ENCODE peak calls at places on chromosomes 3 and 15, in seven cellular contexts. A, E, R, Y, B, V and M are unnamed samples.

GRCh38 chr3:27696906-27697305 is 25.2 kb downstream of the EOMES start:
- DNase-seq in A (peak), E (no peak), R (no peak), Y (no peak), B (no peak), V (no peak), M (peak)

GRCh38 chr3:47594792-47595191 is 16.1 kb upstream of the CSPG5 start:
- DNase-seq in A (peak), E (no peak), R (no peak), Y (no peak), B (no peak), V (no peak), M (peak)

GRCh38 chr3:106821801-106822200 is 555.4 kb upstream of the CCDC54 start:
- DNase-seq in A (no peak), E (no peak), R (no peak), Y (no peak), B (no peak), V (no peak), M (no peak)

GRCh38 chr3:30779686-30780287 is 114.7 kb downstream of the GADL1 start:
- DNase-seq in A (peak), E (peak), R (no peak), Y (no peak), B (no peak), V (peak), M (peak)

GRCh38 chr3:105401691-105402149 is 35.0 kb downstream of the ALCAM start:
- DNase-seq in A (peak), E (no peak), R (no peak), Y (no peak), B (no peak), V (no peak), M (peak)

GRCh38 chr3:172068977-172069376 is 29.6 kb downstream of the FNDC3B start:
- DNase-seq in A (no peak), E (no peak), R (no peak), Y (no peak), B (no peak), V (no peak), M (no peak)

GRCh38 chr3:42500909-42501308 is 1.5 kb upstream of the VIPR1 start:
- DNase-seq in A (no peak), E (no peak), R (no peak), Y (no peak), B (no peak), V (no peak), M (no peak)

GRCh38 chr3:10263549-10264363 is 15.5 kb downstream of the TATDN2 start:
- DNase-seq in A (peak), E (peak), R (peak), Y (no peak), B (no peak), V (peak), M (peak)

GRCh38 chr3:171966533-171967136 is 72.7 kb upstream of the FNDC3B start:
- DNase-seq in A (no peak), E (no peak), R (no peak), Y (no peak), B (no peak), V (no peak), M (no peak)

GRCh38 chr3:27596920-27597319 is 112.7 kb upstream of the SLC4A7 start:
- DNase-seq in A (no peak), E (no peak), R (no peak), Y (no peak), B (no peak), V (peak), M (no peak)

GRCh38 chr3:159645874-159646273 is 342.8 kb upstream of the IL12A start:
- DNase-seq in A (no peak), E (peak), R (no peak), Y (no peak), B (peak), V (peak), M (no peak)

GRCh38 chr3:127418560-127419099 is 130.8 kb upstream of the PRR20G start:
- DNase-seq in A (no peak), E (no peak), R (no peak), Y (no peak), B (no peak), V (no peak), M (no peak)

GRCh38 chr15:89003865-89004725 is 84.2 kb upstream of the ABHD2 start:
- DNase-seq in A (no peak), E (peak), R (no peak), Y (no peak), B (no peak), V (peak), M (peak)

GRCh38 chr3:111859974-111860859 is 1.2 kb downstream of the PHLDB2 start:
- DNase-seq in A (peak), E (peak), R (peak), Y (peak), B (peak), V (peak), M (peak)

GRCh38 chr3:188323067-188323842 is 169.3 kb downstream of the LPP start:
- DNase-seq in A (peak), E (no peak), R (no peak), Y (no peak), B (no peak), V (no peak), M (no peak)

GRCh38 chr3:31157893-31158620 is 263.6 kb upstream of the GADL1 start:
- DNase-seq in A (no peak), E (no peak), R (no peak), Y (no peak), B (no peak), V (peak), M (peak)

GRCh38 chr3:158718490-158719170 is 13.6 kb downstream of the RARRES1 start:
- DNase-seq in A (peak), E (peak), R (no peak), Y (no peak), B (peak), V (peak), M (peak)

GRCh38 chr15:85589873-85590272 is 204.9 kb downstream of the KLHL25 start:
- DNase-seq in A (peak), E (peak), R (no peak), Y (no peak), B (no peak), V (peak), M (peak)

GRCh38 chr3:44445786-44446185 is 31.7 kb downstream of the ZNF445 start:
- DNase-seq in A (no peak), E (no peak), R (no peak), Y (no peak), B (no peak), V (no peak), M (no peak)

GRCh38 chr3:55615039-55615693 is 128.1 kb upstream of the WNT5A start:
- DNase-seq in A (no peak), E (no peak), R (no peak), Y (no peak), B (no peak), V (no peak), M (no peak)

GRCh38 chr15:48695088-48695834 is 49.8 kb upstream of the FBN1 start:
- DNase-seq in A (peak), E (peak), R (no peak), Y (no peak), B (peak), V (peak), M (peak)

GRCh38 chr3:129535075-129535474 is 6.6 kb downstream of the RHO start:
- DNase-seq in A (no peak), E (no peak), R (no peak), Y (no peak), B (no peak), V (no peak), M (no peak)

GRCh38 chr3:46416134-46417119 is 9.4 kb downstream of the CCRL2 start:
- DNase-seq in A (no peak), E (peak), R (no peak), Y (no peak), B (no peak), V (no peak), M (no peak)

GRCh38 chr15:96344120-96344705 is 13.7 kb downstream of the NR2F2 start:
- DNase-seq in A (no peak), E (no peak), R (no peak), Y (no peak), B (no peak), V (no peak), M (peak)

GRCh38 chr3:188948658-188949400 is 222.9 kb upstream of the TPRG1 start:
- DNase-seq in A (peak), E (peak), R (peak), Y (no peak), B (peak), V (peak), M (peak)

GRCh38 chr3:34793066-34793465 is 846.3 kb upstream of the ARPP21 start:
- DNase-seq in A (no peak), E (no peak), R (no peak), Y (no peak), B (no peak), V (no peak), M (no peak)

GRCh38 chr15:99401971-99402732 is 150.9 kb downstream of the LRRC28 start:
- DNase-seq in A (no peak), E (peak), R (no peak), Y (no peak), B (no peak), V (peak), M (no peak)

GRCh38 chr3:138472141-138472825 is 37.9 kb downstream of the ESYT3 start:
- DNase-seq in A (no peak), E (no peak), R (no peak), Y (peak), B (no peak), V (peak), M (no peak)

GRCh38 chr3:72245183-72245811 is 460.3 kb upstream of the PROK2 start:
- DNase-seq in A (no peak), E (peak), R (peak), Y (no peak), B (no peak), V (no peak), M (no peak)
- TF ChIP-seq CTCF in A (no peak), E (no peak), R (no peak), Y (no peak), B (no peak), V (no peak), M (no peak)

GRCh38 chr15:77224352-77224751 is 153.4 kb upstream of the TSPAN3 start:
- DNase-seq in A (no peak), E (no peak), R (no peak), Y (no peak), B (no peak), V (no peak), M (no peak)
- H3K4me3 ChIP-seq in A (no peak), E (no peak), R (no peak), Y (no peak), B (no peak), V (no peak), M (no peak)

DNA sequence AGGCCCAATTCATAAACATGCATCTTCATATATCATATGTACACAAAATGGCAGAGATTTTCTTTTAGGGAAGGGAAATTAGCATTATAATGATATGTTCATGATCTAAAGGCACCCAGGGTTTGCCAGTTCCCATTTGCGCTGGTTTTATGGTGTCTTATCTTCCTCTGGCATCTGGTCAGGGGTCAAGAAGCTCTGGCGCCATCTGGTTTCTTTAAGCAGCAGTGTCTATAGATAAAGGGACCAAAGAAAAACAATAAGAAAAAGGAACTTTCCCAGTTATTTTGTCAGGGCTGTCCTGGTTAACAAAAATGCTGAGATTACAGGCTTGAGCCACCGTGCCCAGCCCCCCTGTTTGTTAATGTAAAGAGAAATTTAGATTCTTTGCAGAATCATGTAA is 3.3 kb upstream of the DCP1A start:
- DNase-seq in A (no peak), E (peak), R (no peak), Y (no peak), B (no peak), V (peak), M (peak)
- TF ChIP-seq CTCF in A (peak), E (peak), R (no peak), Y (peak), B (no peak), V (peak), M (peak)

GRCh38 chr3:62316525-62316924 is 56.8 kb downstream of the FEZF2 start:
- DNase-seq in A (no peak), E (no peak), R (no peak), Y (no peak), B (no peak), V (no peak), M (no peak)
- H3K4me3 ChIP-seq in A (no peak), E (no peak), R (no peak), Y (no peak), B (no peak), V (no peak), M (no peak)

GRCh38 chr3:151144756-151145155 is 58.3 kb downstream of the GPR171 start:
- DNase-seq in A (no peak), E (no peak), R (no peak), Y (no peak), B (no peak), V (no peak), M (no peak)
- TF ChIP-seq CTCF in A (no peak), E (no peak), R (no peak), Y (no peak), B (no peak), V (no peak), M (no peak)

GRCh38 chr3:182726258-182727142 is 66.8 kb upstream of the ATP11B start:
- DNase-seq in A (no peak), E (no peak), R (no peak), Y (no peak), B (no peak), V (no peak), M (no peak)

GRCh38 chr3:182722938-182723337 is 70.4 kb upstream of the ATP11B start:
- DNase-seq in A (no peak), E (no peak), R (no peak), Y (no peak), B (no peak), V (no peak), M (no peak)

GRCh38 chr3:182728248-182728647 is 65.1 kb upstream of the ATP11B start:
- DNase-seq in A (no peak), E (no peak), R (no peak), Y (no peak), B (no peak), V (no peak), M (no peak)

GRCh38 chr3:182723596-182723995 is 69.7 kb upstream of the ATP11B start:
- DNase-seq in A (no peak), E (no peak), R (no peak), Y (no peak), B (no peak), V (no peak), M (no peak)

DNA sequence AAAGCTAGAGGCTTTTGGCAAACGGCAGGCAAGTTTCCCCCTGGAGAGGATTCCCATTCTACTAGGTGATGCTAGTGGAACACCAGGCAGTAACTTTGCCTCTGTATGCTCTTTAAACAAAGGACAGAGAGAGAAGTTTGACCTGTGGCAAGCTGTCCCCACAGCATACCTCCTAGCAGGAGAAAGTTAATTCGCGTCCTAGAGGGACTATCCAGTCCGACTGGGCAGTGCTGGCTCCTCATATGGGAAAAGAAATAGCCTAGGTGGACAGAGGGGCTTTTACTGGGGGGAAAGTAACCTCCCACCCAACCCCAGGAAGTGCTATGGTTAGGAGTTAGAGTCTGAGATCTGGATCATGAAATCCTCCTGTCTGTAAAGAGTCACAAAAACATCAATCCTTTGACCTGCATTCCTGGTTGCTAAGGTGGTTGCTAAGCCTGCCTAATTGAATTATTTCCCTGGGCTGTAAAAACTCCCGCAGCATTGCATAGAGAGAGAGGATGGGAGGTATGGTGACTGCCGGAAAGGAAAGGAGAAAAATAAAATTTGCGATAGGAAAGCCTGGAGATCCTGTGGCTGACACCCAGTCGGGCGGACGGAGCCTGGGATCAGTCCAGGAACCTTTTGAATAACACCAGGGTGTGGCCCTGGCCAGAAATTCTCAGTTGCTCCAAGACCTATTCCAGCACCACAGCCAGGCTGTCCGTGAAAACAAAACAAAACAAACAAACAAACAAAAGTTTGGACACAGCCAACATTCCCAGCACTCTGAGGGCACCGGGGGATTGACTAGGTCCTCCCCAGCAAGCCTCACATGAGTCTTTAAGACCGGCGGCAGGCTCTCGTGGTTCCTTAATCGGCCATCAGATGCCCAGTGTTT is 67.7 kb upstream of the ATP11B start:
- DNase-seq in A (no peak), E (no peak), R (no peak), Y (no peak), B (no peak), V (no peak), M (no peak)
- H3K4me3 ChIP-seq in A (no peak), E (no peak), R (no peak), Y (no peak), B (no peak), V (peak), M (no peak)

GRCh38 chr3:81375921-81376320 is 385.5 kb downstream of the GBE1 start:
- DNase-seq in A (no peak), E (no peak), R (no peak), Y (no peak), B (no peak), V (no peak), M (no peak)
- TF ChIP-seq CTCF in A (no peak), E (no peak), R (no peak), Y (no peak), B (no peak), V (no peak), M (no peak)

DNA sequence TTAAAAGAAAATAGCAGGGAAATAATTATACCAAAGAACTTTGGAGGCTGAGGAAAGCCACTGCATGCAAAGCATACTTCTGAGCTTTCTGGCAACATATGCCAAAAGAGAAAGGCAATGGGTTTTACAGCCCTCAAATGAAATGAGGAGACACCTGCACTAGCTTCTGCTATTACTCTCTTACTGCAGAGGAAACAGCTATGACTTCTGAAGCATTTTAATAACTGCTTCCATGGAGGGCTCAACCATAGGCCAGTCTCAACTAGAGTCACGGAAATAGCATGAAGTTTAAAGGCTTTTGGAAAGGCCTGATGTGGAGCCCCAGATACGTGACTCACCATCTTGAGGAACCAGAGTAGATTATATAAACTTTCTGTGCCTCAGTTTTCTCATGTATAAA is 114.8 kb downstream of the OXNAD1 start:
- DNase-seq in A (no peak), E (no peak), R (no peak), Y (no peak), B (no peak), V (no peak), M (no peak)
- H3K4me3 ChIP-seq in A (no peak), E (no peak), R (no peak), Y (no peak), B (no peak), V (no peak), M (no peak)